ENCODE peak calls at places on chromosomes 16 and 17, in nine cellular contexts. One of them, this sample, is unnamed.
A peak's percentile ranks its signal among the peaks of the same experiment; 100 is the strongest.

GRCh38 chr17:64420143-64420670 is 28.7 kb upstream of the MILR1 start:
- DNase-seq in aorta: no peak
- DNase-seq in K562: peak; percentile 68
- DNase-seq in substantia nigra: no peak
- DNase-seq in neural progenitor cell: peak; percentile 74
- DNase-seq in AG04450: peak; percentile 67
- DNase-seq in right atrium auricular region: no peak
- DNase-seq in Karpas-422: peak; percentile 87
- DNase-seq in dorsolateral prefrontal cortex: no peak
- DNase-seq in this sample: no peak

GRCh38 chr16:47204736-47205499 is 61.2 kb upstream of the NETO2 start:
- DNase-seq in aorta: no peak
- DNase-seq in K562: no peak
- DNase-seq in substantia nigra: no peak
- DNase-seq in neural progenitor cell: peak; percentile 3
- DNase-seq in AG04450: no peak
- DNase-seq in right atrium auricular region: no peak
- DNase-seq in Karpas-422: peak; percentile 46
- DNase-seq in dorsolateral prefrontal cortex: no peak
- DNase-seq in this sample: no peak

GRCh38 chr17:2442166-2442565 is 41.3 kb upstream of the MNT start:
- DNase-seq in aorta: no peak
- DNase-seq in K562: no peak
- DNase-seq in substantia nigra: no peak
- DNase-seq in neural progenitor cell: no peak
- DNase-seq in AG04450: no peak
- DNase-seq in right atrium auricular region: no peak
- DNase-seq in Karpas-422: no peak
- DNase-seq in dorsolateral prefrontal cortex: no peak
- DNase-seq in this sample: no peak

GRCh38 chr17:6640536-6641373 is at the start of the genes KIAA0753 and TXNDC17:
- DNase-seq in aorta: peak; percentile 99
- DNase-seq in K562: peak; percentile 84
- DNase-seq in substantia nigra: peak; percentile 77
- DNase-seq in neural progenitor cell: peak; percentile 93
- DNase-seq in AG04450: peak; percentile 74
- DNase-seq in right atrium auricular region: peak; percentile 87
- DNase-seq in Karpas-422: peak; percentile 97
- DNase-seq in dorsolateral prefrontal cortex: peak; percentile 89
- DNase-seq in this sample: no peak

GRCh38 chr16:89047331-89048086 is 46.1 kb upstream of the ACSF3 start:
- DNase-seq in aorta: peak; percentile 62
- DNase-seq in K562: no peak
- DNase-seq in substantia nigra: no peak
- DNase-seq in neural progenitor cell: no peak
- DNase-seq in AG04450: no peak
- DNase-seq in right atrium auricular region: no peak
- DNase-seq in Karpas-422: no peak
- DNase-seq in dorsolateral prefrontal cortex: peak; percentile 32
- DNase-seq in this sample: no peak

GRCh38 chr16:3592559-3592958 is 15.4 kb upstream of the NLRC3 start:
- DNase-seq in aorta: no peak
- DNase-seq in K562: no peak
- DNase-seq in substantia nigra: no peak
- DNase-seq in neural progenitor cell: no peak
- DNase-seq in AG04450: no peak
- DNase-seq in right atrium auricular region: no peak
- DNase-seq in Karpas-422: no peak
- DNase-seq in dorsolateral prefrontal cortex: no peak
- DNase-seq in this sample: no peak

GRCh38 chr16:26614102-26614864 is 452.4 kb upstream of the C16orf82 start:
- DNase-seq in aorta: no peak
- DNase-seq in K562: no peak
- DNase-seq in substantia nigra: no peak
- DNase-seq in neural progenitor cell: peak; percentile 30
- DNase-seq in AG04450: no peak
- DNase-seq in right atrium auricular region: no peak
- DNase-seq in Karpas-422: no peak
- DNase-seq in dorsolateral prefrontal cortex: no peak
- DNase-seq in this sample: no peak

GRCh38 chr17:17403899-17404576 is 72.8 kb upstream of the MED9 start:
- DNase-seq in aorta: no peak
- DNase-seq in K562: no peak
- DNase-seq in substantia nigra: no peak
- DNase-seq in neural progenitor cell: no peak
- DNase-seq in AG04450: no peak
- DNase-seq in right atrium auricular region: no peak
- DNase-seq in Karpas-422: no peak
- DNase-seq in dorsolateral prefrontal cortex: no peak
- DNase-seq in this sample: no peak

GRCh38 chr17:68368387-68368786 is 77.1 kb downstream of the ARSG start:
- DNase-seq in aorta: no peak
- DNase-seq in K562: no peak
- DNase-seq in substantia nigra: no peak
- DNase-seq in neural progenitor cell: no peak
- DNase-seq in AG04450: no peak
- DNase-seq in right atrium auricular region: no peak
- DNase-seq in Karpas-422: no peak
- DNase-seq in dorsolateral prefrontal cortex: no peak
- DNase-seq in this sample: no peak

GRCh38 chr17:47708312-47708863 is 14.4 kb downstream of the TBKBP1 start:
- DNase-seq in aorta: peak; percentile 79
- DNase-seq in K562: no peak
- DNase-seq in substantia nigra: no peak
- DNase-seq in neural progenitor cell: no peak
- DNase-seq in AG04450: no peak
- DNase-seq in right atrium auricular region: no peak
- DNase-seq in Karpas-422: no peak
- DNase-seq in dorsolateral prefrontal cortex: no peak
- DNase-seq in this sample: no peak

GRCh38 chr16:28146536-28146935 is 65.2 kb downstream of the XPO6 start:
- DNase-seq in aorta: no peak
- DNase-seq in K562: no peak
- DNase-seq in substantia nigra: no peak
- DNase-seq in neural progenitor cell: no peak
- DNase-seq in AG04450: no peak
- DNase-seq in right atrium auricular region: no peak
- DNase-seq in Karpas-422: no peak
- DNase-seq in dorsolateral prefrontal cortex: no peak
- DNase-seq in this sample: no peak

GRCh38 chr16:8866884-8867482 is 1.8 kb downstream of the CARHSP1 start:
- DNase-seq in aorta: no peak
- DNase-seq in K562: no peak
- DNase-seq in substantia nigra: no peak
- DNase-seq in neural progenitor cell: peak; percentile 50
- DNase-seq in AG04450: no peak
- DNase-seq in right atrium auricular region: no peak
- DNase-seq in Karpas-422: no peak
- DNase-seq in dorsolateral prefrontal cortex: no peak
- DNase-seq in this sample: no peak

GRCh38 chr17:57601328-57601727 is 143.8 kb downstream of the CCDC182 start:
- DNase-seq in aorta: no peak
- DNase-seq in K562: no peak
- DNase-seq in substantia nigra: no peak
- DNase-seq in neural progenitor cell: no peak
- DNase-seq in AG04450: no peak
- DNase-seq in right atrium auricular region: no peak
- DNase-seq in Karpas-422: no peak
- DNase-seq in dorsolateral prefrontal cortex: no peak
- DNase-seq in this sample: no peak

GRCh38 chr16:77760800-77761199 is 27.6 kb upstream of the VAT1L start:
- DNase-seq in aorta: no peak
- DNase-seq in K562: no peak
- DNase-seq in substantia nigra: no peak
- DNase-seq in neural progenitor cell: no peak
- DNase-seq in AG04450: no peak
- DNase-seq in right atrium auricular region: no peak
- DNase-seq in Karpas-422: no peak
- DNase-seq in dorsolateral prefrontal cortex: no peak
- DNase-seq in this sample: no peak

GRCh38 chr16:27726621-27727275 is 176.8 kb downstream of the KATNIP start:
- DNase-seq in aorta: peak; percentile 57
- DNase-seq in K562: no peak
- DNase-seq in substantia nigra: no peak
- DNase-seq in neural progenitor cell: no peak
- DNase-seq in AG04450: no peak
- DNase-seq in right atrium auricular region: no peak
- DNase-seq in Karpas-422: no peak
- DNase-seq in dorsolateral prefrontal cortex: no peak
- DNase-seq in this sample: no peak

GRCh38 chr16:19886061-19886792 is 1.6 kb upstream of the GPRC5B start:
- DNase-seq in aorta: peak; percentile 93
- DNase-seq in K562: peak; percentile 56
- DNase-seq in substantia nigra: peak; percentile 60
- DNase-seq in neural progenitor cell: peak; percentile 81
- DNase-seq in AG04450: peak; percentile 54
- DNase-seq in right atrium auricular region: peak; percentile 85
- DNase-seq in Karpas-422: peak; percentile 69
- DNase-seq in dorsolateral prefrontal cortex: peak; percentile 80
- DNase-seq in this sample: no peak

GRCh38 chr17:27560668-27561067 is 70.3 kb upstream of the LGALS9 start:
- DNase-seq in aorta: no peak
- DNase-seq in K562: no peak
- DNase-seq in substantia nigra: no peak
- DNase-seq in neural progenitor cell: no peak
- DNase-seq in AG04450: no peak
- DNase-seq in right atrium auricular region: no peak
- DNase-seq in Karpas-422: no peak
- DNase-seq in dorsolateral prefrontal cortex: no peak
- DNase-seq in this sample: no peak
- H3K27ac ChIP-seq in aorta: no peak overlapping the region
- H3K27ac ChIP-seq in K562: no peak overlapping the region
- H3K27ac ChIP-seq in substantia nigra: peak overlapping the region; percentile 18
- H3K27ac ChIP-seq in neural progenitor cell: no peak overlapping the region
- H3K27ac ChIP-seq in AG04450: peak overlapping the region; percentile 84
- H3K27ac ChIP-seq in right atrium auricular region: peak overlapping the region; percentile 63
- H3K27ac ChIP-seq in Karpas-422: no peak overlapping the region
- H3K27ac ChIP-seq in dorsolateral prefrontal cortex: no peak overlapping the region
- H3K27ac ChIP-seq in this sample: no peak overlapping the region

GRCh38 chr17:3990391-3991127 is 26.3 kb upstream of the ATP2A3 start:
- DNase-seq in aorta: no peak
- DNase-seq in K562: no peak
- DNase-seq in substantia nigra: no peak
- DNase-seq in neural progenitor cell: no peak
- DNase-seq in AG04450: no peak
- DNase-seq in right atrium auricular region: no peak
- DNase-seq in Karpas-422: no peak
- DNase-seq in dorsolateral prefrontal cortex: no peak
- DNase-seq in this sample: no peak
- H3K27ac ChIP-seq in aorta: no peak overlapping the region
- H3K27ac ChIP-seq in K562: no peak overlapping the region
- H3K27ac ChIP-seq in substantia nigra: no peak overlapping the region
- H3K27ac ChIP-seq in neural progenitor cell: no peak overlapping the region
- H3K27ac ChIP-seq in AG04450: no peak overlapping the region
- H3K27ac ChIP-seq in right atrium auricular region: no peak overlapping the region
- H3K27ac ChIP-seq in Karpas-422: no peak overlapping the region
- H3K27ac ChIP-seq in dorsolateral prefrontal cortex: no peak overlapping the region
- H3K27ac ChIP-seq in this sample: no peak overlapping the region

GRCh38 chr17:21039839-21040575 is 2.8 kb downstream of the USP22 start:
- DNase-seq in aorta: no peak
- DNase-seq in K562: peak; percentile 33
- DNase-seq in substantia nigra: no peak
- DNase-seq in neural progenitor cell: peak; percentile 40
- DNase-seq in AG04450: no peak
- DNase-seq in right atrium auricular region: no peak
- DNase-seq in Karpas-422: peak; percentile 70
- DNase-seq in dorsolateral prefrontal cortex: no peak
- DNase-seq in this sample: no peak
- H3K27ac ChIP-seq in aorta: no peak overlapping the region
- H3K27ac ChIP-seq in K562: peak overlapping the region; percentile 100
- H3K27ac ChIP-seq in substantia nigra: no peak overlapping the region
- H3K27ac ChIP-seq in neural progenitor cell: no peak overlapping the region
- H3K27ac ChIP-seq in AG04450: no peak overlapping the region
- H3K27ac ChIP-seq in right atrium auricular region: peak overlapping the region; percentile 99
- H3K27ac ChIP-seq in Karpas-422: peak overlapping the region; percentile 93
- H3K27ac ChIP-seq in dorsolateral prefrontal cortex: peak overlapping the region; percentile 100
- H3K27ac ChIP-seq in this sample: peak overlapping the region; percentile 96

DNA sequence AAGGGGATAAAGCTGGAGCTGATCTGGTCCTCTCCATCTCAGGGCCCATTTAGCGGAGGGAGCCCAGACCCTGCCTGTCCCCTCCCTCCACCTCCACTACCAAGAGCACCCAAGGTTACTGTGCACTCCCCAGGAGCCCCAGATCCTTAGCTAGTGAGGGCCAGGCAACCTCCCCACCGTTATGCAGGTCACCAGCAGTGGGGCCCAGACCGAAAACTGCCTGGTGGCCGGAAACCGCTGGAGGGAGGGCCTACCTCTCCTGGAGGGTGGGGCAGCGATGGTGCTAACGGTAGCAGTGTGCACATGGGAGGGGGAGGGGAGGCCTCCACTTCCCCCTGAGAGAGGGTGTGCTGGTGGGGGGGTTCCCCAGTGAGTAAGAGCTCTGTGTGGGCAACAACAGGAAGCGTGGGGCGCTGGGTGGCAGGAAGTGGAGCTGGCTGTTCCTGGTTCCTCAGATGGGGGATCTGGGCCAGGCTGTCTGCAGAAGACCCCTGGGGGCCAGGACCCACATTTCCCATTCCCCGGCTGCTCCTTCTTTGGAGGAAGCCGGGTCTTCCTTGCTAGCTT is 4.4 kb downstream of the FMNL1 start:
- DNase-seq in aorta: peak; percentile 86
- DNase-seq in K562: peak; percentile 91
- DNase-seq in substantia nigra: no peak
- DNase-seq in neural progenitor cell: no peak
- DNase-seq in AG04450: no peak
- DNase-seq in right atrium auricular region: peak; percentile 77
- DNase-seq in Karpas-422: peak; percentile 56
- DNase-seq in dorsolateral prefrontal cortex: no peak
- DNase-seq in this sample: no peak
- H3K27ac ChIP-seq in aorta: no peak overlapping the region
- H3K27ac ChIP-seq in K562: peak overlapping the region; percentile 90
- H3K27ac ChIP-seq in substantia nigra: peak overlapping the region; percentile 35
- H3K27ac ChIP-seq in neural progenitor cell: no peak overlapping the region
- H3K27ac ChIP-seq in AG04450: no peak overlapping the region
- H3K27ac ChIP-seq in right atrium auricular region: peak overlapping the region; percentile 86
- H3K27ac ChIP-seq in Karpas-422: no peak overlapping the region
- H3K27ac ChIP-seq in dorsolateral prefrontal cortex: peak overlapping the region; percentile 32
- H3K27ac ChIP-seq in this sample: no peak overlapping the region

This sample was measured in epithelial cell of prostate.